ENCODE peak calls at places on chromosomes 4 and X, in six cellular contexts. H is breast epithelium, X is astrocyte of the spinal cord, P is BE2C, F is AG04450, C is coronary artery. W is an unnamed sample.

GRCh38 chr4:122234686-122235085 is 82.6 kb downstream of the BLTP1 start:
- DNase-seq in H (no peak), X (no peak), P (no peak), F (no peak), C (no peak), W (no peak)

GRCh38 chr4:180947421-180947820 is 1295.8 kb upstream of the TENM3 start:
- DNase-seq in H (no peak), X (peak), P (peak), F (no peak), C (no peak), W (no peak)

GRCh38 chr4:145541266-145541770 is 59.7 kb downstream of the SMAD1 start:
- DNase-seq in H (no peak), X (no peak), P (no peak), F (no peak), C (no peak), W (no peak)

GRCh38 chr4:124890522-124890921 is 178.0 kb upstream of the ANKRD50 start:
- DNase-seq in H (no peak), X (no peak), P (no peak), F (no peak), C (no peak), W (no peak)

GRCh38 chr4:71070015-71070414 is 76.6 kb downstream of the DCK start:
- DNase-seq in H (no peak), X (no peak), P (no peak), F (no peak), C (no peak), W (no peak)

GRCh38 chrX:72142094-72142843 is 10.6 kb upstream of the RTL5 start:
- DNase-seq in H (no peak), X (no peak), P (peak), F (no peak), C (no peak), W (no peak)

GRCh38 chrX:40644821-40645358 is 2.5 kb downstream of the CXorf38 start:
- DNase-seq in H (peak), X (peak), P (peak), F (no peak), C (peak), W (no peak)

GRCh38 chr4:7041851-7042696 is 1.1 kb upstream of the TADA2B start:
- DNase-seq in H (no peak), X (no peak), P (peak), F (no peak), C (no peak), W (peak)

GRCh38 chr4:83731609-83732008 is 195.7 kb downstream of the GPAT3 start:
- DNase-seq in H (no peak), X (no peak), P (no peak), F (no peak), C (no peak), W (no peak)

GRCh38 chr4:101419324-101420135 is 72.2 kb upstream of the PPP3CA start:
- DNase-seq in H (no peak), X (peak), P (no peak), F (peak), C (no peak), W (no peak)

GRCh38 chr4:71389149-71389840 is 50.5 kb downstream of the SLC4A4 start:
- DNase-seq in H (no peak), X (peak), P (no peak), F (peak), C (no peak), W (no peak)

GRCh38 chrX:47628980-47629379 is 750 bp downstream of the CFP start:
- DNase-seq in H (no peak), X (no peak), P (no peak), F (no peak), C (no peak), W (no peak)

GRCh38 chrX:13939741-13940597 is 89.7 kb downstream of the GEMIN8 start:
- DNase-seq in H (no peak), X (peak), P (no peak), F (no peak), C (no peak), W (no peak)

GRCh38 chrX:140762061-140762460 is 52.5 kb downstream of the LINC00632 start:
- DNase-seq in H (no peak), X (peak), P (peak), F (no peak), C (no peak), W (peak)

GRCh38 chr4:165364452-165365080 is 14.2 kb upstream of the CPE start:
- DNase-seq in H (no peak), X (no peak), P (no peak), F (no peak), C (no peak), W (no peak)

GRCh38 chrX:119071381-119071780 is 1.4 kb upstream of the CT47C1 start:
- DNase-seq in H (no peak), X (no peak), P (no peak), F (no peak), C (no peak), W (no peak)

GRCh38 chrX:119069762-119070161 is 3.0 kb upstream of the CT47C1 start:
- DNase-seq in H (no peak), X (no peak), P (no peak), F (no peak), C (no peak), W (no peak)

GRCh38 chrX:119069128-119069527 is 3.7 kb upstream of the CT47C1 start:
- DNase-seq in H (no peak), X (no peak), P (no peak), F (no peak), C (no peak), W (no peak)

GRCh38 chrX:119063428-119063827 is 9.4 kb upstream of the CT47C1 start:
- DNase-seq in H (no peak), X (no peak), P (no peak), F (no peak), C (no peak), W (no peak)

DNA sequence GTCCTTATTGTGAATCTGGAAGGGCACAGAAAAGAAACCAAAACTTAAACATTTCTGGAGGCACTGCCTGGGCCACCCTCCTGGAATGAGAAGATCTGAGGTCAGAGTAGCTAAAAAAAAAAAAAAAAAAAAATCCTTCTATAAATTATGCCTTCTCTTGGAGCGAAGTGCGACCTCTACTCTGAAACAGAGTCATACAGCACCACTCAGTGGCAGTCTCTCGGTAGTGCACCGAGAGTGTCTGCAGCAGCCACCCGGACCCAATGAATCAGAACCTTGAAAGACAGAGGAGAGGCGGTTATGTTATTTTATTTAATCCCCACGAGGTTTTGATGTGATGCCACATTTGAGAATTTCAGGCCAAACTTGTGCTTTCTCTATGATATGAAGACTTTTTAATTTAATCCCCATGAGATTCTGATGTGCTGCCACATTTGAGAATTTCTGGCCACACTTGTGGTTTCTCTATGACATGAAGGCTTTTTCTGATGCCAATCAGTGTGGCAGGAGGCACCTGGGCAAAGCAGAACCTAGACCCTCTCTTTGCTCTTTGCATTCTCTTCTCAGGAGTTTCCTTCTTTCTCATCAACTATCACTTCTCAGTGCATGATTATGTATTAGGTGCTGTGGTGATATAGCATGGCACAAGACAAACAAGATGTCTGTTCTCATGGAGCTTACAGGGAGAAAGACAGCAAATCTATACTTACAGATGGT is 5.6 kb upstream of the CT47C1 start:
- DNase-seq in H (peak), X (peak), P (peak), F (peak), C (no peak), W (no peak)
- TF ChIP-seq CTCF in H (no peak), X (peak), P (peak), F (peak), C (peak), W (peak)

GRCh38 chrX:318068-318738 is 393 bp downstream of the GTPBP6 start:
- DNase-seq in H (peak), X (peak), P (peak), F (peak), C (peak), W (peak)
- TF ChIP-seq CTCF in H (no peak), X (no peak), P (no peak), F (no peak), C (no peak), W (no peak)

GRCh38 chrX:145549476-145549875 is 268.2 kb upstream of the SLITRK2 start:
- DNase-seq in H (no peak), X (no peak), P (no peak), F (no peak), C (no peak), W (no peak)

DNA sequence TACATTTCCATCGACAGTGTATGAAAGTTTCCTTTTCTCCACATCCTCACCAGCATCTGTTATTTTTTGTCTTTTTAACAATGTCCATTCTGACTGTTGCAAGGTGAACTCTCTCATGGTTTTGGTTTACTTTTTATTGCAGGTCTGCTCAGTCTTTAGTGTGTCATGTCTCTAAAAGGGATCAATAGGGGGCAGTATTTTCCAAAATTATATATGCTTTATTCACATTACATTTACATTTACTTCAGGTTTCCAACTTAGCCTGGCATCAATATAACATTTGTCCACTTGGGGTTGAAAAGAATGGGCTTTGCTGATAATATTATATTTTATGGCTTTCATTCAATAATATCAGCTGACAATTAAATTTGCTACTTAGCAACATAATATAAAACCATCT is 265.0 kb upstream of the SLITRK2 start:
- DNase-seq in H (no peak), X (peak), P (no peak), F (no peak), C (no peak), W (no peak)
- TF ChIP-seq CTCF in H (no peak), X (no peak), P (no peak), F (no peak), C (no peak), W (peak)

GRCh38 chr4:89254847-89255246 is 52.8 kb downstream of the GPRIN3 start:
- DNase-seq in H (no peak), X (no peak), P (peak), F (no peak), C (no peak), W (no peak)
- TF ChIP-seq CTCF in H (peak), X (peak), P (peak), F (peak), C (peak), W (peak)

GRCh38 chr4:85964298-85964697 is 395.6 kb downstream of the MAPK10 start:
- DNase-seq in H (no peak), X (no peak), P (no peak), F (no peak), C (no peak), W (no peak)
- TF ChIP-seq CTCF in H (no peak), X (peak), P (no peak), F (peak), C (no peak), W (no peak)

DNA sequence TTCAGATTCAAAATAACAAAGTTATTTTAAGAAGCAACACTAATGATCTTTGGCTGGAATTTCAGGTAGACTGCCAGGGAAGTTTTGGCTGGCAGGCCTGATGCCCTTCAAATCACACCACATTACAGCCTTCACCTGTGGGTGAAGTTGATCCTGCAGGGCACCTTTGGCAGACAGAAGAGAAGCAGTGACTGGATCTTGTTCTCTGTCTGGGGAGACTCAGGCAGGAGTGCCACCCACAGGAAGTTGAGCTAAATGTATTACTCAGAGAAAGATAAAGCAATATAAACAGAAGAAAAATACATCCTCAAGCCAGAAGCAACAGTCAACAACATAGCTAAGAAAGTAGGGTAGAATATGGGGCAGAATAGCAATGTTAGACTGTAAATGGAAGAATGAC is 12.8 kb upstream of the CFAP299 start:
- DNase-seq in H (no peak), X (peak), P (no peak), F (no peak), C (no peak), W (no peak)
- TF ChIP-seq CTCF in H (no peak), X (peak), P (no peak), F (peak), C (no peak), W (no peak)